ENCODE peak calls at places on chromosomes 12 and 14, in nine cellular contexts. M is transverse colon; W is A549; E is GM23338; X is ovary; L is effector memory CD4-positive, alpha-beta T cell; P is Panc1; N is aorta; U is mammary epithelial cell. J is an unnamed sample.

GRCh38 chr12:122876724-122877123 is 19.2 kb downstream of the VPS37B start:
- DNase-seq in M (no peak), W (no peak), E (no peak), X (no peak), L (no peak), P (no peak), N (no peak), U (no peak), J (no peak)

GRCh38 chr12:19150273-19150895 is 20.9 kb downstream of the PLEKHA5 start:
- DNase-seq in M (no peak), W (no peak), E (no peak), X (no peak), L (no peak), P (no peak), N (no peak), U (no peak), J (no peak)

GRCh38 chr12:34289431-34290190 is 267.3 kb downstream of the ALG10 start:
- DNase-seq in M (peak; percentile 1), W (no peak), E (no peak), X (peak; percentile 9), L (no peak), P (no peak), N (peak; percentile 64), U (no peak), J (no peak)

GRCh38 chr12:6647083-6647604 is at the start of gene ACRBP:
- DNase-seq in M (peak; percentile 86), W (no peak), E (peak; percentile 89), X (peak; percentile 77), L (no peak), P (no peak), N (peak; percentile 93), U (no peak), J (no peak)

GRCh38 chr14:101840649-101841365 is 79.3 kb downstream of the PPP2R5C start:
- DNase-seq in M (no peak), W (no peak), E (peak; percentile 43), X (no peak), L (no peak), P (no peak), N (no peak), U (no peak), J (no peak)

GRCh38 chr12:6952860-6953416 is 1.8 kb downstream of the PTPN6 start:
- DNase-seq in M (no peak), W (no peak), E (no peak), X (no peak), L (no peak), P (no peak), N (peak; percentile 66), U (no peak), J (no peak)

GRCh38 chr14:94213021-94213420 is 38.9 kb downstream of the PPP4R4 start:
- DNase-seq in M (no peak), W (no peak), E (no peak), X (no peak), L (no peak), P (no peak), N (no peak), U (peak; percentile 84), J (no peak)

GRCh38 chr14:61452452-61452851 is 131.1 kb downstream of the PRKCH start:
- DNase-seq in M (no peak), W (no peak), E (no peak), X (no peak), L (peak; percentile 20), P (no peak), N (no peak), U (no peak), J (no peak)

GRCh38 chr12:110775997-110776396 is 33.3 kb upstream of the PPP1CC start:
- DNase-seq in M (no peak), W (no peak), E (no peak), X (no peak), L (no peak), P (no peak), N (no peak), U (no peak), J (no peak)

GRCh38 chr14:92719890-92720323 is 28.5 kb downstream of the LGMN start:
- DNase-seq in M (peak; percentile 81), W (no peak), E (no peak), X (no peak), L (no peak), P (no peak), N (no peak), U (no peak), J (no peak)

GRCh38 chr14:22271838-22272237 is 317.2 kb downstream of the DAD1 start:
- DNase-seq in M (no peak), W (no peak), E (no peak), X (no peak), L (no peak), P (no peak), N (no peak), U (no peak), J (no peak)

GRCh38 chr14:99820702-99821331 is 27.6 kb downstream of the EML1 start:
- DNase-seq in M (no peak), W (no peak), E (no peak), X (no peak), L (no peak), P (no peak), N (no peak), U (no peak), J (no peak)

GRCh38 chr12:46432325-46432724 is 59.8 kb upstream of the SLC38A2 start:
- DNase-seq in M (no peak), W (no peak), E (no peak), X (no peak), L (no peak), P (peak; percentile 43), N (no peak), U (no peak), J (no peak)

GRCh38 chr12:11482955-11483354 is 87.6 kb upstream of the PRB2 start:
- DNase-seq in M (no peak), W (no peak), E (no peak), X (no peak), L (no peak), P (no peak), N (no peak), U (peak; percentile 57), J (no peak)

GRCh38 chr12:40663781-40664180 is 28.5 kb upstream of the CNTN1 start:
- DNase-seq in M (no peak), W (no peak), E (no peak), X (no peak), L (no peak), P (no peak), N (no peak), U (peak; percentile 20), J (no peak)

GRCh38 chr12:54175130-54175963 is 13.4 kb downstream of the SMUG1 start:
- DNase-seq in M (no peak), W (no peak), E (no peak), X (no peak), L (no peak), P (no peak), N (no peak), U (no peak), J (no peak)

DNA sequence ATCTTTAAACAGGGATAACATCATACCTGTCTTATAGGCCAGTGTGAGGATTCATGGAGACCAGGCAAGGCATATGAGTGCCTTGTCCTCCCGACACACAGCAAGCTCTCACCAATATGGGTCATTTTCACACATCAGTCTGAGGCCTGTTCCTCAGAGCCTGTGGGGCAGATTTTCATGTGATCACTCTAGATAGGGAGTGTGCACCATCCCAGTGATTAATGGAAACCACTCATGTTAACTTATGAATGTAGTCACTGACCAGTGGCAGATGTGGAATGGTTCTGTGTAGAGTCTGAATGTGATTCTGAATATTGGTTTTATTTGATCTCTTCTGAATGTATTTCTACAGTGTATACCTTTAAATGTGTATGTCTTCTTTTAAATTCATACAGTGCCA is 219.7 kb upstream of the SFSWAP start:
- DNase-seq in M (no peak), W (no peak), E (no peak), X (no peak), L (no peak), P (no peak), N (no peak), U (no peak), J (no peak)
- H3K4me1 ChIP-seq in M (no peaks in the 10 kb centered on the region), W (no peaks in the 10 kb centered on the region), E (no peaks in the 10 kb centered on the region), X (peaks cover 2% of the 10 kb centered on the region), L (no peaks in the 10 kb centered on the region), P (no peaks in the 10 kb centered on the region), N (no peaks in the 10 kb centered on the region), U (no peaks in the 10 kb centered on the region), J (no peaks in the 10 kb centered on the region)

DNA sequence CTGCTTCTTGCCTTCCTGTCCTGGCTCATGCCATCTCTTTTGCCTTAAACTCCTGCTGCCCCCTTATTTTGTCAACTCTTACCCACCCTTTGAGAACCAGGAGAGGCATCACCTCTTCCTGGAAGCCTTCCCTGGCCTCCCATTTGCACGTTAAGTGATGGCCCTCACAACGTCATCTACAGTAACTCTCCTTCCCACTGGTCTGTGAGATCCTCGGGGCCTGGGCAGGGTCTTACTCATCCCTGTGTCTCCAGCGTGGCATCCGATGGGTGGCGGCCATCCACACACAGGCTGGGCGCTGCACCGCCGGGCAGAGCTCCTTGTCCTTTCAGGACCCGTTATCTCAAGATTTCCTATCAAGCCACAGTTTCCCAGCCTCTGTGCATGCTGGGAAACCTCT is 16.8 kb upstream of the CACNA2D4 start:
- DNase-seq in M (no peak), W (no peak), E (no peak), X (no peak), L (no peak), P (no peak), N (no peak), U (no peak), J (no peak)
- H3K4me1 ChIP-seq in M (peaks cover 54% of the 10 kb centered on the region), W (peaks cover 17% of the 10 kb centered on the region), E (peaks cover 4% of the 10 kb centered on the region), X (peaks cover 8% of the 10 kb centered on the region), L (no peaks in the 10 kb centered on the region), P (peaks cover 3% of the 10 kb centered on the region), N (no peaks in the 10 kb centered on the region), U (no peaks in the 10 kb centered on the region), J (peaks cover 4% of the 10 kb centered on the region)

DNA sequence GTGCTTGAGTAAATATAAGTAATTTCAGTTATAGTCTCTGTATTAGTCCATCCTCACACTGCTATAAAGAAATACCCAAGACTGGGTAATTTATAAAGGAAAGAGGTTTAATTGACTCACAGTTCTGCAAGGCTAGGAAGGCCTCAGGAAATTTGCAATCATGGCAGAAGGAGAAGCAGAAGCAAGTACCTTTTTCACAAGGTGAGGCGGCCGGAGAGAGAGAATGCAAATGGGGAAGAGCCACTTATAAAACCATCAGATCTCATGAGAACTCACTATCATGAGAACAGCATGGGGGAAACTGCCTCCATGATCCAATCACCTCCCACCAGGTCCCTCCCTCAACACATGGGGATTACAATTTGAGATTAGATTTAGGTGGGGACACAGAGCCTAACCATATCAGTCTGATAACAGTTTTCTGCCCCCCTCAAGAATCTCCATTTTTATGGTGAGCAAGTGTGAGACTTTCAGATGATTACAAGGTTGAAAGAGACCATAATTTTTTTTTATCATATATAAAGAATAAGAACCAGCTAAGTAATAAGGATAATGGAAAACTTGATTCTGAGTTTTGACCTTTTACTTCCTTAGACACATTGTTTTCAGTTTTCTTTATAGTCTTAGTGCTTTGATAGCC is 35.6 kb downstream of the LEMD3 start:
- DNase-seq in M (no peak), W (no peak), E (no peak), X (no peak), L (no peak), P (no peak), N (no peak), U (no peak), J (no peak)
- H3K4me1 ChIP-seq in M (peaks cover 11% of the 10 kb centered on the region), W (peaks cover 11% of the 10 kb centered on the region), E (peaks cover 8% of the 10 kb centered on the region), X (peaks cover 2% of the 10 kb centered on the region), L (no peaks in the 10 kb centered on the region), P (no peaks in the 10 kb centered on the region), N (peaks cover 2% of the 10 kb centered on the region), U (peaks cover 12% of the 10 kb centered on the region), J (no peaks in the 10 kb centered on the region)

DNA sequence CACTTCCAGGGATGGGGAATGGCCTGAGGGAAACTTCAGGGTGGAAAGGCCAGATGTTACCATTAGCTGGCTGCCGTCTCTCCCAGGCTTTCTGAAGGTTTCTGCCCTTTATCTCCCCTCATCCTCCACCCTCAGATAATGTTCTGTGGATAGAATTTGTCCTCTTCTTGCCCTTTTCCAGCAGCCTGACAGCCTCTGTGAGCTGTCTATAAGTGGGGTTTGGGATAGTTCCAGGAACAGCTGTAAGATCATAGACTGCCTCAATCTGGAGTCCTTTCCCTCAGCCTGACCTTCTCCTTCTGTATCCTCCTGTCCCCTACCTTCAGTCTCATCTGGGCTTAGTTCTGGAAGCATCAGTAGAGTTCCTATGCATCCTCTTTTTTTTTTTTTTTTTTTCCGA is 2.8 kb upstream of the RND1 start:
- DNase-seq in M (no peak), W (no peak), E (no peak), X (no peak), L (no peak), P (no peak), N (no peak), U (no peak), J (no peak)
- H3K4me1 ChIP-seq in M (peaks cover 10% of the 10 kb centered on the region), W (peaks cover 40% of the 10 kb centered on the region), E (peaks cover 21% of the 10 kb centered on the region), X (peaks cover 2% of the 10 kb centered on the region), L (peaks cover 10% of the 10 kb centered on the region), P (peaks cover 5% of the 10 kb centered on the region), N (no peaks in the 10 kb centered on the region), U (peaks cover 13% of the 10 kb centered on the region), J (peaks cover 25% of the 10 kb centered on the region)